ENCODE peak calls at places on chromosomes 1 and 21, in seven cellular contexts. F, D, T, Q, X, V and J are unnamed samples.

GRCh38 chr1:22428672-22429071 is 23.0 kb upstream of the ZBTB40 start:
- DNase-seq in F (no peak), D (peak; percentile 43), T (no peak), Q (peak; percentile 39), X (no peak), V (no peak), J (no peak)

GRCh38 chr1:201470581-201470980 is 1.6 kb upstream of the PHLDA3 start:
- DNase-seq in F (no peak), D (no peak), T (no peak), Q (no peak), X (no peak), V (no peak), J (no peak)

GRCh38 chr21:38968887-38969543 is 163.3 kb downstream of the ETS2 start:
- DNase-seq in F (no peak), D (no peak), T (no peak), Q (peak; percentile 35), X (no peak), V (no peak), J (no peak)

GRCh38 chr1:31549807-31550620 is 26.3 kb upstream of the TINAGL1 start:
- DNase-seq in F (peak; percentile 48), D (no peak), T (peak; percentile 66), Q (no peak), X (no peak), V (no peak), J (no peak)

GRCh38 chr1:1385931-1386330 is 10.9 kb upstream of the AURKAIP1 start:
- DNase-seq in F (no peak), D (no peak), T (no peak), Q (no peak), X (no peak), V (no peak), J (no peak)

GRCh38 chr1:12166834-12167492 is at the start of gene TNFRSF1B:
- DNase-seq in F (peak; percentile 94), D (peak; percentile 75), T (no peak), Q (peak; percentile 35), X (peak; percentile 86), V (no peak), J (peak; percentile 10)

GRCh38 chr1:21906173-21907078 is 30.7 kb downstream of the HSPG2 start:
- DNase-seq in F (no peak), D (no peak), T (no peak), Q (no peak), X (no peak), V (no peak), J (no peak)

GRCh38 chr21:35198004-35198403 is 148.9 kb upstream of the RUNX1 start:
- DNase-seq in F (no peak), D (no peak), T (no peak), Q (no peak), X (no peak), V (peak; percentile 76), J (no peak)

GRCh38 chr1:222073307-222073995 is 331.6 kb upstream of the DUSP10 start:
- DNase-seq in F (no peak), D (no peak), T (no peak), Q (no peak), X (no peak), V (no peak), J (no peak)

GRCh38 chr1:43271186-43272118 is 1.7 kb downstream of the TMEM125 start:
- DNase-seq in F (no peak), D (peak; percentile 26), T (no peak), Q (no peak), X (peak; percentile 50), V (no peak), J (no peak)

GRCh38 chr1:115275216-115275615 is 62.8 kb downstream of the NGF start:
- DNase-seq in F (peak; percentile 53), D (no peak), T (no peak), Q (peak; percentile 37), X (no peak), V (no peak), J (no peak)

GRCh38 chr1:165628127-165628857 is 2.7 kb upstream of the MGST3 start:
- DNase-seq in F (no peak), D (no peak), T (no peak), Q (no peak), X (no peak), V (no peak), J (no peak)

GRCh38 chr1:25001125-25001915 is 71.2 kb upstream of the RUNX3 start:
- DNase-seq in F (no peak), D (peak; percentile 73), T (no peak), Q (no peak), X (no peak), V (no peak), J (no peak)

GRCh38 chr1:169890761-169891538 is 2.7 kb downstream of the SCYL3 start:
- DNase-seq in F (peak; percentile 61), D (peak; percentile 71), T (peak; percentile 9), Q (peak; percentile 15), X (no peak), V (no peak), J (no peak)

GRCh38 chr1:19458815-19459417 is 26.4 kb downstream of the CAPZB start:
- DNase-seq in F (no peak), D (no peak), T (no peak), Q (no peak), X (peak; percentile 77), V (no peak), J (no peak)

GRCh38 chr1:75482951-75483350 is 128.0 kb downstream of the SLC44A5 start:
- DNase-seq in F (no peak), D (no peak), T (no peak), Q (no peak), X (no peak), V (no peak), J (no peak)

GRCh38 chr1:3917761-3918160 is 17.7 kb upstream of the C1orf174 start:
- DNase-seq in F (no peak), D (no peak), T (no peak), Q (no peak), X (no peak), V (no peak), J (no peak)

GRCh38 chr1:63789856-63790605 is 16.2 kb downstream of the ROR1 start:
- DNase-seq in F (no peak), D (no peak), T (no peak), Q (no peak), X (no peak), V (no peak), J (no peak)

GRCh38 chr1:8351693-8352470 is 34.0 kb downstream of the SLC45A1 start:
- DNase-seq in F (no peak), D (peak; percentile 31), T (no peak), Q (no peak), X (no peak), V (no peak), J (no peak)

GRCh38 chr1:176693697-176694329 is 230.8 kb downstream of the PAPPA2 start:
- DNase-seq in F (no peak), D (no peak), T (no peak), Q (no peak), X (no peak), V (no peak), J (no peak)

GRCh38 chr1:84855168-84855567 is 37.8 kb downstream of the LPAR3 start:
- DNase-seq in F (no peak), D (no peak), T (no peak), Q (no peak), X (no peak), V (no peak), J (no peak)

GRCh38 chr1:156726549-156727226 is 1.6 kb upstream of the METTL25B start:
- DNase-seq in F (peak; percentile 73), D (peak; percentile 84), T (peak; percentile 42), Q (peak; percentile 20), X (no peak), V (no peak), J (no peak)

GRCh38 chr1:115090547-115090946 is 1.2 kb upstream of the TSPAN2 start:
- DNase-seq in F (no peak), D (no peak), T (no peak), Q (no peak), X (peak; percentile 38), V (no peak), J (no peak)

GRCh38 chr1:167795810-167796740 is 74.3 kb downstream of the MPZL1 start:
- DNase-seq in F (no peak), D (no peak), T (no peak), Q (no peak), X (no peak), V (no peak), J (peak; percentile 48)

GRCh38 chr1:10918531-10918930 is 93.9 kb upstream of the TARDBP start:
- DNase-seq in F (no peak), D (no peak), T (no peak), Q (no peak), X (no peak), V (no peak), J (no peak)

GRCh38 chr1:37850352-37850955 is 8.9 kb downstream of the MTF1 start:
- DNase-seq in F (no peak), D (no peak), T (no peak), Q (no peak), X (no peak), V (peak; percentile 19), J (no peak)

GRCh38 chr21:44444286-44444931 is 10.9 kb upstream of the LRRC3 start:
- DNase-seq in F (no peak), D (peak; percentile 17), T (no peak), Q (no peak), X (no peak), V (no peak), J (no peak)

GRCh38 chr1:178530520-178530919 is 17.6 kb downstream of the TEX35 start:
- DNase-seq in F (no peak), D (no peak), T (no peak), Q (no peak), X (no peak), V (no peak), J (no peak)

GRCh38 chr1:97377432-97378034 is 543.3 kb downstream of the DPYD start:
- DNase-seq in F (no peak), D (no peak), T (no peak), Q (no peak), X (no peak), V (no peak), J (no peak)

GRCh38 chr1:43617668-43618067 is 32.3 kb upstream of the KDM4A start:
- DNase-seq in F (no peak), D (no peak), T (no peak), Q (no peak), X (no peak), V (no peak), J (no peak)

GRCh38 chr1:241531195-241532172 is 694 bp upstream of the KMO start:
- DNase-seq in F (no peak), D (no peak), T (peak; percentile 95), Q (peak; percentile 23), X (no peak), V (peak; percentile 41), J (peak; percentile 84)